ENCODE peak calls at places on chromosomes 6 and 20, in nine cellular contexts. One of them, this sample, is unnamed.
A peak's percentile ranks its signal among the peaks of the same experiment; 100 is the strongest.

GRCh38 chr6:130282234-130282995 is 59.7 kb upstream of the SAMD3 start:
- DNase-seq in H1: no peak
- DNase-seq in stomach: no peak
- DNase-seq in upper lobe of left lung: no peak
- DNase-seq in suprapubic skin: no peak
- DNase-seq in lower leg skin: no peak
- DNase-seq in GM12891: no peak
- DNase-seq in Peyer's patch: no peak
- DNase-seq in tibial nerve: no peak
- DNase-seq in this sample: no peak

GRCh38 chr20:45917790-45918141 is 5.8 kb upstream of the PLTP start:
- DNase-seq in H1: no peak
- DNase-seq in upper lobe of left lung: no peak
- DNase-seq in lower leg skin: no peak
- DNase-seq in GM12891: no peak
- DNase-seq in suprapubic skin: no peak
- DNase-seq in Peyer's patch: no peak
- DNase-seq in stomach: no peak
- DNase-seq in tibial nerve: no peak
- DNase-seq in this sample: no peak

GRCh38 chr6:133889557-133890301 is 816 bp downstream of the TCF21 start:
- DNase-seq in tibial nerve: no peak
- DNase-seq in suprapubic skin: no peak
- DNase-seq in stomach: no peak
- DNase-seq in lower leg skin: no peak
- DNase-seq in upper lobe of left lung: peak; percentile 85
- DNase-seq in Peyer's patch: peak; percentile 56
- DNase-seq in GM12891: no peak
- DNase-seq in H1: peak; percentile 80
- DNase-seq in this sample: no peak

GRCh38 chr6:48736486-48737206 is 625.6 kb upstream of the PTCHD4 start:
- DNase-seq in Peyer's patch: no peak
- DNase-seq in upper lobe of left lung: no peak
- DNase-seq in suprapubic skin: no peak
- DNase-seq in H1: no peak
- DNase-seq in stomach: no peak
- DNase-seq in tibial nerve: no peak
- DNase-seq in GM12891: no peak
- DNase-seq in lower leg skin: no peak
- DNase-seq in this sample: no peak

GRCh38 chr6:133314951-133315350 is 73.8 kb downstream of the EYA4 start:
- DNase-seq in suprapubic skin: no peak
- DNase-seq in Peyer's patch: no peak
- DNase-seq in stomach: no peak
- DNase-seq in H1: no peak
- DNase-seq in lower leg skin: no peak
- DNase-seq in GM12891: no peak
- DNase-seq in upper lobe of left lung: no peak
- DNase-seq in tibial nerve: no peak
- DNase-seq in this sample: no peak

GRCh38 chr20:58454460-58454859 is 60.7 kb downstream of the APCDD1L start:
- DNase-seq in Peyer's patch: no peak
- DNase-seq in GM12891: no peak
- DNase-seq in upper lobe of left lung: no peak
- DNase-seq in tibial nerve: no peak
- DNase-seq in H1: no peak
- DNase-seq in lower leg skin: no peak
- DNase-seq in stomach: no peak
- DNase-seq in suprapubic skin: no peak
- DNase-seq in this sample: no peak

GRCh38 chr20:50251383-50251748 is 60.7 kb downstream of the CEBPB start:
- DNase-seq in H1: no peak
- DNase-seq in upper lobe of left lung: no peak
- DNase-seq in Peyer's patch: no peak
- DNase-seq in tibial nerve: no peak
- DNase-seq in GM12891: no peak
- DNase-seq in stomach: no peak
- DNase-seq in suprapubic skin: no peak
- DNase-seq in lower leg skin: no peak
- DNase-seq in this sample: no peak

GRCh38 chr6:135703621-135704020 is 147.9 kb upstream of the PDE7B start:
- DNase-seq in suprapubic skin: no peak
- DNase-seq in H1: no peak
- DNase-seq in GM12891: no peak
- DNase-seq in lower leg skin: no peak
- DNase-seq in tibial nerve: no peak
- DNase-seq in stomach: no peak
- DNase-seq in Peyer's patch: no peak
- DNase-seq in upper lobe of left lung: no peak
- DNase-seq in this sample: no peak

GRCh38 chr6:162546905-162547304 is 180.7 kb downstream of the PRKN start:
- DNase-seq in GM12891: no peak
- DNase-seq in H1: no peak
- DNase-seq in stomach: no peak
- DNase-seq in upper lobe of left lung: no peak
- DNase-seq in tibial nerve: no peak
- DNase-seq in Peyer's patch: no peak
- DNase-seq in suprapubic skin: no peak
- DNase-seq in lower leg skin: no peak
- DNase-seq in this sample: no peak

GRCh38 chr6:42403415-42403814 is 48.3 kb downstream of the TRERF1 start:
- DNase-seq in GM12891: no peak
- DNase-seq in lower leg skin: peak; percentile 67
- DNase-seq in suprapubic skin: no peak
- DNase-seq in Peyer's patch: peak; percentile 66
- DNase-seq in tibial nerve: no peak
- DNase-seq in H1: no peak
- DNase-seq in stomach: no peak
- DNase-seq in upper lobe of left lung: no peak
- DNase-seq in this sample: no peak

GRCh38 chr6:39231386-39231785 is 2.1 kb upstream of the KCNK5 start:
- DNase-seq in H1: no peak
- DNase-seq in GM12891: no peak
- DNase-seq in upper lobe of left lung: no peak
- DNase-seq in stomach: no peak
- DNase-seq in suprapubic skin: no peak
- DNase-seq in lower leg skin: no peak
- DNase-seq in tibial nerve: no peak
- DNase-seq in Peyer's patch: no peak
- DNase-seq in this sample: no peak

GRCh38 chr6:39226606-39227300 is 2.5 kb downstream of the KCNK5 start:
- DNase-seq in tibial nerve: no peak
- DNase-seq in GM12891: no peak
- DNase-seq in stomach: no peak
- DNase-seq in upper lobe of left lung: peak; percentile 46
- DNase-seq in suprapubic skin: no peak
- DNase-seq in H1: no peak
- DNase-seq in lower leg skin: no peak
- DNase-seq in Peyer's patch: no peak
- DNase-seq in this sample: no peak

GRCh38 chr6:39228111-39228971 is 934 bp downstream of the KCNK5 start:
- DNase-seq in suprapubic skin: no peak
- DNase-seq in H1: no peak
- DNase-seq in stomach: no peak
- DNase-seq in lower leg skin: no peak
- DNase-seq in Peyer's patch: no peak
- DNase-seq in upper lobe of left lung: peak; percentile 44
- DNase-seq in tibial nerve: no peak
- DNase-seq in GM12891: no peak
- DNase-seq in this sample: no peak

GRCh38 chr6:39227476-39227875 is 1.8 kb downstream of the KCNK5 start:
- DNase-seq in lower leg skin: no peak
- DNase-seq in upper lobe of left lung: no peak
- DNase-seq in H1: no peak
- DNase-seq in GM12891: no peak
- DNase-seq in Peyer's patch: no peak
- DNase-seq in tibial nerve: no peak
- DNase-seq in stomach: no peak
- DNase-seq in suprapubic skin: no peak
- DNase-seq in this sample: no peak

DNA sequence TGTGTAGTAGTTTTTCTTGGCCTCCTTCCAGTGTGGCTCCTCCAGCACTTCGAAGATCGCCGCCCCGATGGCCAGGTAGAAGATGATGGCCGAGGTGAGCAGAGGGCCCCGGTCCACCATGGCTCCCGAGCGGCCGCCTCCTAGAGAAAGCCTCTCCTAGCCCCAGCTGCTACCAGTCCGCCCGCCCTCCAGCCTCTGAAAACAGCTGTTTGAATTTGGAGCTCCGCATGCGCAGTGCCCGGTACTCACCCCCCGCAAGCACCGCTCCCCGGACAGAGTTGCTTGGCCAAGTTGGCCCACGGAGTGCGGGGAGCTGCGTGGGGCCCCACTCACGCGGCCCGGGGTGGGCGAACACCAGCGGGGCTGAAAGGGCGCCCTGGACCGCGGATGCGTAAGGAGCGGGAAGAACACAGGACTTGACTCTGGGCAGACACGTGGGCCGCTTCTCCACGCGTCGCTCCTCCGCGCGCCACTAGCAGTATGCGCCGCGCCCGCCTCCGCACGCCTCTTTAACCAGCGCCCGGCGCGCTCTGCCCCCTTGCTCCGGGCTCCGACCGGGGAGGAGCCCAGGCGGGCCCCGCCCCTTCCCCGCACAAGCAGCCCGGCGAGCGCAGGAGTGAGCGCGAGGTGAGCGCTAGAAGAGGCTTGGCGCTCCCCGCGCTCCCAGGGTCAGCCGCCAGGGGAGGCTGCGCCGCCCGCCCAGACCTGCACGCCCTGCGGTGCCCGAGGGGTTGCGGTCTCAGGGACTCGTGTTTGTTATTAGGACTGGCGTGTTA is at the start of gene KCNK5:
- DNase-seq in GM12891: peak; percentile 95
- DNase-seq in stomach: peak; percentile 89
- DNase-seq in Peyer's patch: peak; percentile 95
- DNase-seq in suprapubic skin: no peak
- DNase-seq in lower leg skin: peak; percentile 87
- DNase-seq in upper lobe of left lung: peak; percentile 97
- DNase-seq in H1: peak; percentile 93
- DNase-seq in tibial nerve: peak; percentile 70
- DNase-seq in this sample: no peak
- TF ChIP-seq POLR2A in GM12891: peak; percentile 65
- TF ChIP-seq POLR2A in stomach: no peak
- TF ChIP-seq POLR2A in Peyer's patch: peak; percentile 94
- TF ChIP-seq POLR2A in suprapubic skin: no peak
- TF ChIP-seq POLR2A in lower leg skin: no peak
- TF ChIP-seq POLR2A in upper lobe of left lung: peak; percentile 86
- TF ChIP-seq POLR2A in H1: peak; percentile 77
- TF ChIP-seq POLR2A in tibial nerve: peak; percentile 11
- TF ChIP-seq POLR2A in this sample: no peak

GRCh38 chr20:8066662-8067061 is 47.1 kb upstream of the TMX4 start:
- DNase-seq in tibial nerve: no peak
- DNase-seq in GM12891: no peak
- DNase-seq in upper lobe of left lung: no peak
- DNase-seq in lower leg skin: no peak
- DNase-seq in stomach: no peak
- DNase-seq in Peyer's patch: no peak
- DNase-seq in suprapubic skin: no peak
- DNase-seq in H1: no peak
- DNase-seq in this sample: no peak
- TF ChIP-seq POLR2A in tibial nerve: no peak
- TF ChIP-seq POLR2A in GM12891: no peak
- TF ChIP-seq POLR2A in upper lobe of left lung: no peak
- TF ChIP-seq POLR2A in lower leg skin: no peak
- TF ChIP-seq POLR2A in stomach: no peak
- TF ChIP-seq POLR2A in Peyer's patch: no peak
- TF ChIP-seq POLR2A in suprapubic skin: no peak
- TF ChIP-seq POLR2A in H1: no peak
- TF ChIP-seq POLR2A in this sample: no peak

GRCh38 chr20:3275064-3275935 is 36.3 kb upstream of the SLC4A11 start:
- DNase-seq in upper lobe of left lung: no peak
- DNase-seq in GM12891: no peak
- DNase-seq in H1: no peak
- DNase-seq in lower leg skin: no peak
- DNase-seq in suprapubic skin: no peak
- DNase-seq in tibial nerve: no peak
- DNase-seq in stomach: no peak
- DNase-seq in Peyer's patch: no peak
- DNase-seq in this sample: no peak

GRCh38 chr20:3273371-3273770 is 34.4 kb upstream of the SLC4A11 start:
- DNase-seq in tibial nerve: no peak
- DNase-seq in Peyer's patch: no peak
- DNase-seq in stomach: no peak
- DNase-seq in GM12891: no peak
- DNase-seq in H1: no peak
- DNase-seq in suprapubic skin: no peak
- DNase-seq in lower leg skin: no peak
- DNase-seq in upper lobe of left lung: no peak
- DNase-seq in this sample: no peak

GRCh38 chr20:3275966-3276365 is 37.0 kb upstream of the SLC4A11 start:
- DNase-seq in lower leg skin: no peak
- DNase-seq in stomach: no peak
- DNase-seq in upper lobe of left lung: no peak
- DNase-seq in GM12891: no peak
- DNase-seq in H1: no peak
- DNase-seq in suprapubic skin: no peak
- DNase-seq in tibial nerve: no peak
- DNase-seq in Peyer's patch: no peak
- DNase-seq in this sample: no peak

DNA sequence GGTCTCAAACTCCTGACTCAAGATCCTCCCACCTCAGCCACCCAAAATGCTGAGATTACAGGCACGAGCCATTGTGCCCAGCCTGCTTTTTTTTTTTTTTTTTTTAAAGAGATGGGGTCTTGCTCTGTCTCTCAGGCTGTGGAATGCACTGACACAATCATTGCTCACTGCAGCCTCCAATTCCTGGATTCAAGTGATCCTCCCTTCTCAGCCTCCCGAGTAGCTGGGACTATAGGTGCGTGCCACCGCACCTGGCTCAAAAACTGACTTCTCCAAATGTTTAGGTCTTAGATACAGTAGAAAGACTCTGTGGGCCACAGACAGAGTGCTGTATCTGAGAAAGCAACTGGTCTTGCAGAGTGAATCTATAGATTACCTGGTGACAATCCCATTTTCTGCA is 31.1 kb upstream of the SLC4A11 start:
- DNase-seq in GM12891: no peak
- DNase-seq in upper lobe of left lung: no peak
- DNase-seq in suprapubic skin: no peak
- DNase-seq in tibial nerve: no peak
- DNase-seq in H1: no peak
- DNase-seq in stomach: no peak
- DNase-seq in lower leg skin: no peak
- DNase-seq in Peyer's patch: no peak
- DNase-seq in this sample: no peak
- TF ChIP-seq POLR2A in GM12891: no peak
- TF ChIP-seq POLR2A in upper lobe of left lung: no peak
- TF ChIP-seq POLR2A in suprapubic skin: no peak
- TF ChIP-seq POLR2A in tibial nerve: no peak
- TF ChIP-seq POLR2A in H1: no peak
- TF ChIP-seq POLR2A in stomach: no peak
- TF ChIP-seq POLR2A in lower leg skin: no peak
- TF ChIP-seq POLR2A in Peyer's patch: no peak
- TF ChIP-seq POLR2A in this sample: no peak

DNA sequence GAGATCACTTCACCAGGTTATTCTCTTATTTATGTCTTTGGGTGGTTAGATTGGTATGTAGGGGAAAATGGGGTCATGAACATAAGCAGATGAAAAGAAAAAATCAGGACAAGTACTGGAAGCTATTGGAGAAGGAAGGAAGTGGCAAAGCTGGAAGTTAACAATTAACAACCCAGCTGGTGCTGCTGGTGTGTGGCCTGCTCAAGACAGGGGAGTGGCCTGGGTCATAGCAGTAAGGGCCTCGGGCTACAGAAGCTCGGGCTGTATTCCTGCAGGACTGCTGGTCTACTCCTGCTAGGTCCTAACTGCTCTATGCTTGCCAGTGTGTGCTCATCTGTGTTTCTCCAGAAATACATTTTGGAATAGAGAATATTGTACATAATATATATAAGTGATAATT is 19.6 kb downstream of the MYLIP start:
- DNase-seq in GM12891: no peak
- DNase-seq in stomach: peak; percentile 59
- DNase-seq in upper lobe of left lung: no peak
- DNase-seq in Peyer's patch: peak; percentile 56
- DNase-seq in suprapubic skin: no peak
- DNase-seq in tibial nerve: no peak
- DNase-seq in lower leg skin: no peak
- DNase-seq in H1: no peak
- DNase-seq in this sample: no peak
- TF ChIP-seq POLR2A in GM12891: no peak
- TF ChIP-seq POLR2A in stomach: no peak
- TF ChIP-seq POLR2A in upper lobe of left lung: no peak
- TF ChIP-seq POLR2A in Peyer's patch: no peak
- TF ChIP-seq POLR2A in suprapubic skin: no peak
- TF ChIP-seq POLR2A in tibial nerve: no peak
- TF ChIP-seq POLR2A in lower leg skin: no peak
- TF ChIP-seq POLR2A in H1: no peak
- TF ChIP-seq POLR2A in this sample: no peak